ENCODE peak calls at places on chromosomes 5 and 9, in ten cellular contexts. G is right lobe of liver, M is DND-41, V is adrenal gland, U is HCT116, X is gastrocnemius medialis, F is neural progenitor cell, I is testis, P is lung, D is OCI-LY7. J is an unnamed sample. For H3K4me1, the result is how much of the 10 kb centered on the place peaks cover.

GRCh38 chr9:134545213-134546211 is 96.1 kb upstream of the COL5A1 start:
- DNase-seq in U (no peak), D (no peak), M (no peak), X (no peak), I (no peak), F (no peak), V (no peak), P (no peak), G (no peak), J (no peak)

GRCh38 chr5:97085126-97085786 is 57.2 kb downstream of the LIX1 start:
- DNase-seq in I (peak), M (no peak), U (no peak), F (no peak), X (no peak), P (no peak), G (no peak), D (no peak), V (no peak), J (no peak)

GRCh38 chr9:15735083-15735974 is 182.5 kb downstream of the CCDC171 start:
- DNase-seq in V (no peak), G (no peak), D (no peak), F (no peak), P (peak), M (no peak), X (no peak), U (no peak), I (no peak), J (no peak)

GRCh38 chr9:7085357-7085756 is 327.6 kb downstream of the KDM4C start:
- DNase-seq in I (no peak), D (no peak), G (no peak), F (no peak), U (no peak), X (no peak), P (no peak), M (no peak), V (no peak), J (no peak)

GRCh38 chr9:136052433-136052880 is 42.6 kb downstream of the NACC2 start:
- DNase-seq in G (peak), M (no peak), V (no peak), X (no peak), P (no peak), D (no peak), F (peak), U (no peak), I (no peak), J (peak)

GRCh38 chr5:19531374-19531952 is 456.5 kb downstream of the CDH18 start:
- DNase-seq in D (no peak), U (no peak), V (no peak), P (no peak), M (no peak), X (no peak), I (no peak), G (no peak), F (no peak), J (no peak)

GRCh38 chr9:80976417-80976816 is 712.9 kb downstream of the TLE1 start:
- DNase-seq in X (no peak), P (no peak), F (no peak), V (no peak), D (no peak), M (no peak), G (no peak), I (no peak), U (no peak), J (no peak)

GRCh38 chr5:36696059-36696673 is 89.8 kb downstream of the SLC1A3 start:
- DNase-seq in M (peak), X (peak), G (peak), I (peak), F (peak), U (peak), D (peak), V (peak), P (peak), J (peak)

GRCh38 chr5:1111727-1112289 is at the start of gene SLC12A7:
- DNase-seq in V (no peak), P (peak), I (peak), M (peak), U (no peak), D (no peak), X (no peak), F (peak), G (peak), J (peak)

GRCh38 chr5:40853632-40854192 is 12.5 kb downstream of the CARD6 start:
- DNase-seq in G (no peak), I (no peak), P (no peak), F (no peak), M (no peak), V (no peak), U (no peak), D (no peak), X (no peak), J (peak)

GRCh38 chr9:128881627-128881883 is 195 bp downstream of the KYAT1 start:
- DNase-seq in V (no peak), D (no peak), I (no peak), G (no peak), P (no peak), U (no peak), F (no peak), X (no peak), M (no peak), J (no peak)

GRCh38 chr5:122129332-122129731 is at the start of gene ZNF474:
- DNase-seq in I (peak), D (no peak), F (peak), P (no peak), M (no peak), G (no peak), X (no peak), U (peak), V (no peak), J (peak)

GRCh38 chr9:89940625-89941024 is 335.8 kb downstream of the GADD45G start:
- DNase-seq in I (peak), F (no peak), P (no peak), V (peak), U (no peak), M (no peak), D (no peak), G (no peak), X (no peak), J (no peak)

GRCh38 chr5:75734913-75735789 is 17.9 kb upstream of the POC5 start:
- DNase-seq in V (peak), P (no peak), I (peak), X (no peak), D (peak), F (peak), U (peak), M (no peak), G (peak), J (peak)

GRCh38 chr5:139664273-139664693 is 16.1 kb downstream of the CXXC5 start:
- DNase-seq in G (no peak), P (peak), V (no peak), X (peak), M (no peak), F (no peak), D (peak), U (no peak), I (peak), J (no peak)

GRCh38 chr5:139663207-139663606 is 15.1 kb downstream of the CXXC5 start:
- DNase-seq in P (no peak), M (no peak), V (no peak), U (no peak), D (no peak), I (no peak), G (no peak), X (no peak), F (no peak), J (no peak)

GRCh38 chr5:139663752-139664151 is 15.6 kb downstream of the CXXC5 start:
- DNase-seq in I (no peak), U (no peak), P (no peak), D (no peak), F (no peak), X (no peak), M (no peak), V (no peak), G (no peak), J (no peak)

GRCh38 chr5:139660916-139661814 is 13.0 kb downstream of the CXXC5 start:
- DNase-seq in G (no peak), D (no peak), F (peak), P (peak), I (peak), X (peak), U (peak), M (no peak), V (peak), J (no peak)

DNA sequence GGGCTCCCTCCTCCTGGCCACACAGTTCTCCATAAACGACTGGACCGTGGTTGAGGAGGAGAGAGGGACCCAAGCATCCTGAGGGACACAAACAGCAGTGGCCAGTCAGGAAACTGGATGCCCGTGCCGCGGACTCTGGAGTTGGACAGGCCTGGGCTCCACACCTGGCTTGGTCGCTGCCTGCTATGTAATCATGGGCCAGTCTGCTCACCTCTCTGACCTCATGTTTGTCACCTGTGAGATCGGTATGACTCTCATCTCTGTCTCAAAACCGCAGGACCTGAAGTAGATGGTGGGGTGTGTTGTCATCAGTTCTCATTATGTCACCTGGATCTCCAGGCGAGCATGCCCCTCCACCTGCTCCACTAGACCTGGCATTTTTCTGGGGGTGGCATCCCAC is 14.5 kb downstream of the CXXC5 start:
- DNase-seq in U (no peak), I (no peak), G (no peak), P (no peak), X (no peak), D (no peak), V (no peak), M (no peak), F (no peak), J (peak)
- H3K4me1 ChIP-seq in U (half or more), I (half or more), G (under half), P (half or more), X (half or more), D (half or more), V (half or more), M (under half), F (under half), J (half or more)

GRCh38 chr9:115884846-115885245 is 268.7 kb upstream of the PAPPA start:
- DNase-seq in X (no peak), D (no peak), M (no peak), U (no peak), I (no peak), G (no peak), F (no peak), V (no peak), P (no peak), J (no peak)
- H3K27ac ChIP-seq in X (no peak), D (no peak), M (no peak), U (no peak), I (no peak), G (no peak), F (no peak), V (no peak), P (no peak), J (no peak)

GRCh38 chr9:99192786-99193465 is 28.8 kb downstream of the ALG2 start:
- DNase-seq in U (no peak), I (no peak), F (no peak), P (no peak), X (no peak), D (peak), M (no peak), V (no peak), G (no peak), J (no peak)
- TF ChIP-seq CTCF in U (peak), I (no peak), F (peak), P (no peak), X (no peak), D (peak), M (peak), V (no peak), G (no peak), J (no peak)

DNA sequence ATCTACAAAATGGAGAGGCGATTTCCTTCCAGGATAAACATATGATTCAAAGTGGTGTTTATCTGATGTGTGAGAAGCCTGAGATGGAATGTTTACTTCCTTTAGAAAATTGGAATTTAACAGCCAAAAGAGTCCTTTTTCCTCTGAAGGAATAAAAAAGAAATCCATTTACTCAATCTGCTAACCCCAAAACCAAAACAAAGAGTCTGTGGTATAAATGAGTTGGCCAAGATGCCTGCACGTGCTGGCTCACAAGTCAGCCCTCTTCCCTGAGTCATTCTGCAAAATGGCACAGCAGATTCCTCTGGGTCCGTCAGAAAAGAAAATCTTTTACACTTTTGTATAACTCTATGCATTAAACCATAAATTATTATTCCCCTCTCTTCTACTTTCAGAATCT is 60.8 kb downstream of the EBF1 start:
- DNase-seq in D (no peak), V (no peak), G (no peak), I (no peak), F (no peak), U (no peak), M (no peak), P (no peak), X (no peak), J (no peak)
- H3K4me1 ChIP-seq in D (half or more), V (under half), G (under half), I (under half), F (under half), U (under half), M (under half), P (under half), X (under half), J (under half)

DNA sequence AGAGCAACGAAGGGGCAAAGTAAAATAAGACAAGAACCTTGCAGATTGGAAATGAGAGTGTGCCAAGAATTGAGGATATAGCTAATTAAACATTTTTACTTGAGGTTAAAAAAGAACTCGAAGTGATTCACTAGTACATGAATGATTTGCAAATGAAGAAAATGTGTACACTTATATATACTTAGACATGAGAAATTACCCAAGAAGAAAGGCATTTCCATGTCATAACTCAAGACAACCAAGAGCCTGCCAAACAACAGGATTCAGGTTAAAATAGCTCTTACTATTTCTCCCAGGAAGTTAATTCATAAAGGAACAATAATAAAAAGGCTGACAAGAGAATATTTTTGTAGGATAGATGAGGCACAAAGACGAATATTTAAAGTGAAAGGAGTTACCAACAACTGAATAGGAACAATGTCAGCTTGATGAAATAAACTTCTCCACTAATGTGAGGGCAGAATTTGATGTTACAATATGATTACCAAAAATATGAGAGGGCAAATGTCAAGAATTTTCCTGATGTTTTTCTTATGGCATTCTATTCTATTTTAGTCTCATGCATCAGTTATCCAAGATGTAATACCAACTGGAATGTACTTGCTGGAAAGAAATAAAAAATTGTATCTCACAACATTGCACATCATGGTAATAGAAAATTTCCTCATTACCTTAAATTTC is 18.9 kb upstream of the NPR3 start:
- DNase-seq in D (no peak), I (no peak), F (no peak), X (no peak), U (no peak), M (no peak), G (no peak), V (no peak), P (no peak), J (no peak)
- H3K27ac ChIP-seq in D (no peak), I (no peak), F (no peak), X (no peak), U (no peak), M (no peak), G (no peak), V (no peak), P (no peak), J (no peak)

DNA sequence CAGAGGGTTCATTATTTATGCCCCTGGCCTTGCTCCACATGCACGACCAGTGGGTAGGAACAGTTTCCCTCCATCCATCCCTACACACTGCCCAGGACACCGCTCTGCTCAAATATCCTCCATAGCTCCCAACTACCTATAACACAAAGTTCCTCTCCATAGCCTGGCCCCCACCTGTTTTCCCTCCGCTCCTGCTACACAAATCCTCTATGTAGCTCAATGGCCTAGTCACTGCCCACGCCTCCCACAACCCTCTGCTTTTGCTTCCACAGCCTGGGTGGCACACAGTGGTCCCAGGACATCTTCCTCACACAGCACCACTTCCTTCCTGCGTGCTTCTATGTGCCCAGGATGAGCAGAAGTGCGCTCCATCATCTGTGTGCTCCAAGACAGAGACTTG is 20.4 kb downstream of the REXO4 start:
- DNase-seq in U (no peak), V (no peak), G (no peak), F (no peak), X (no peak), P (no peak), D (no peak), I (no peak), M (no peak), J (no peak)
- TF ChIP-seq CTCF in U (no peak), V (no peak), G (no peak), F (no peak), X (no peak), P (no peak), D (no peak), I (no peak), M (no peak), J (no peak)

GRCh38 chr5:68332546-68332945 is 117.0 kb downstream of the PIK3R1 start:
- DNase-seq in F (no peak), M (no peak), V (no peak), U (no peak), I (no peak), P (no peak), D (no peak), X (no peak), G (no peak), J (no peak)
- H3K4me1 ChIP-seq in F (under half), M (under half), V (under half), U (half or more), I (under half), P (under half), D (under half), X (under half), G (under half), J (under half)

DNA sequence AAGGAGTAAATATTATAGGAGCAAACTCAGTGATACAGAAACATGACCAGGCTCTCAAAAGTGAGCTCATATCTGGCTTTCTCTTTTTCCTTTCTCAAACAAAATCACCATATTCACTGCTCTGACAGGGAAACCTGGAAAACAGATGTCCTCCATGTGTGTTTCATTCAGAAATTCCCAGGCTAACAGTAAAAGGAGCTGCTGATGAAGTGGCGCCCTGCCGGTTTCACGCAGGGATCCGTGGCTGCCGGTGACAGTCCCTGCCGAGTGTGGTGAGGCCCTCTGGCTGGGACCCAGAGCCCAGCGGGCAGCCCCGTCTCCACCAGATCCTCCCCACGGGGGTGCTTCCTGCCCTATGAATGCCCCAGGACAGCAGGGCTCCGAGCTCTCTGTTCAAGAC is 208.1 kb downstream of the GNA14 start:
- DNase-seq in G (no peak), X (no peak), U (no peak), V (no peak), F (peak), M (no peak), D (no peak), P (no peak), I (no peak), J (no peak)
- H3K27ac ChIP-seq in G (no peak), X (no peak), U (no peak), V (no peak), F (no peak), M (no peak), D (no peak), P (no peak), I (no peak), J (no peak)

DNA sequence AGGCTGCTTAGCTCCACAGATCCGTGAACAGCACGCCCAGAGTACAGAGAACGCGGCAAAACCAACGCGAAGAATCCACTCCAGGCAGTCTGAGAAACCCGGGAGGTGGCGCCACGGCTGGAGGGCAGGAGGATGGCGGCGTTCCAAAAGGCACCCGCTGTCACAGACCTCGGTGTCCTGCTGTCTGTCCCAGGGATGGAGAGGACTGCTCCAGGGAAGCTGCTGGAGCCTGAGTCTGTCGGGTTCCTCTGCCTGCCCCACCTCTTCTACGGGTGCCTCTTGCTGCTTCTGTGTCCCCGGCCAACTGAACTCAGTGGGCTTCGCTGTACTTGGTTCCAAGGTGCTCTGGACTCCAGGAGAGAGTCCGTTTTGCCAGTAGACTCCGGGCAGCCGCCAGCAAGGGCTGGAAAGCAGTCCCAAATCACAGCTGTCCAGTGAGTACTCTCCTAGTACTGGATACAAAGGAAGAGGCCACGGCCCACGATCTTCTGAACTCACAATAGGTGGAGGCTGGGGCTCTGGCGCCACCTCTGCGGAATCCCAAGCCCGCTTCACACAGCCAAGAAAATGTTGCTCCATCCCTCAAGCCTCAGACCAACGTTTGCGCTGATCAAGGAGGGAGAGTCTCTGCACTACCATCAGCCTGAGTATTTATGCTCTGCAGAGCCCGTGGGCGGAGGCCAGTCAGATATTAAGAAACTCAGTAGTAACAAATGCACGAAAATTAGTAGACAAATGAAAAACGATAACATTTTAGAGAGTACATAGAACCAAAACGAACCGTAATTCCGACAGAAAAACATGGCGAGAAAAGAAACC is 442 bp downstream of the ANXA2R start:
- DNase-seq in X (peak), V (peak), U (peak), D (peak), G (peak), P (peak), F (peak), M (peak), I (peak), J (no peak)
- TF ChIP-seq CTCF in X (no peak), V (no peak), U (peak), D (peak), G (no peak), P (no peak), F (peak), M (peak), I (no peak), J (no peak)

GRCh38 chr5:16596541-16596940 is 20.3 kb downstream of the RETREG1 start:
- DNase-seq in X (no peak), I (no peak), U (no peak), P (no peak), D (no peak), M (no peak), V (no peak), G (no peak), F (no peak), J (no peak)
- H3K4me1 ChIP-seq in X (under half), I (under half), U (under half), P (under half), D (under half), M (under half), V (under half), G (under half), F (under half), J (under half)